ENCODE peak calls at places on chromosomes 6 and 20, in six cellular contexts. One of them, this sample, is unnamed.

GRCh38 chr20:24227600-24227999 is 239.0 kb upstream of the GGTLC1 start:
- DNase-seq in left ventricle myocardium inferior: no peak
- DNase-seq in dorsolateral prefrontal cortex: no peak
- DNase-seq in foreskin fibroblast: no peak
- DNase-seq in epithelial cell of esophagus: no peak
- DNase-seq in HCT116: no peak
- DNase-seq in this sample: no peak

GRCh38 chr20:63873477-63873971 is 8.5 kb downstream of the TPD52L2 start:
- DNase-seq in epithelial cell of esophagus: peak
- DNase-seq in foreskin fibroblast: peak
- DNase-seq in dorsolateral prefrontal cortex: no peak
- DNase-seq in HCT116: no peak
- DNase-seq in left ventricle myocardium inferior: no peak
- DNase-seq in this sample: peak

GRCh38 chr20:51661609-51662178 is 106.5 kb downstream of the ATP9A start:
- DNase-seq in foreskin fibroblast: peak
- DNase-seq in dorsolateral prefrontal cortex: no peak
- DNase-seq in epithelial cell of esophagus: peak
- DNase-seq in HCT116: peak
- DNase-seq in left ventricle myocardium inferior: no peak
- DNase-seq in this sample: peak

GRCh38 chr6:129753422-129753821 is 43.4 kb upstream of the ARHGAP18 start:
- DNase-seq in foreskin fibroblast: no peak
- DNase-seq in left ventricle myocardium inferior: no peak
- DNase-seq in epithelial cell of esophagus: no peak
- DNase-seq in dorsolateral prefrontal cortex: no peak
- DNase-seq in HCT116: no peak
- DNase-seq in this sample: no peak

GRCh38 chr6:115310156-115310555 is 750.5 kb downstream of the FRK start:
- DNase-seq in dorsolateral prefrontal cortex: no peak
- DNase-seq in left ventricle myocardium inferior: no peak
- DNase-seq in HCT116: no peak
- DNase-seq in epithelial cell of esophagus: no peak
- DNase-seq in foreskin fibroblast: no peak
- DNase-seq in this sample: no peak

GRCh38 chr20:14134004-14134403 is 138.7 kb downstream of the MACROD2 start:
- DNase-seq in dorsolateral prefrontal cortex: no peak
- DNase-seq in foreskin fibroblast: no peak
- DNase-seq in HCT116: no peak
- DNase-seq in epithelial cell of esophagus: no peak
- DNase-seq in left ventricle myocardium inferior: no peak
- DNase-seq in this sample: no peak

GRCh38 chr6:148761532-148761951 is 14.7 kb downstream of the UST start:
- DNase-seq in epithelial cell of esophagus: no peak
- DNase-seq in dorsolateral prefrontal cortex: no peak
- DNase-seq in HCT116: no peak
- DNase-seq in foreskin fibroblast: no peak
- DNase-seq in left ventricle myocardium inferior: no peak
- DNase-seq in this sample: no peak

GRCh38 chr6:161618816-161619454 is 345.1 kb upstream of the AGPAT4 start:
- DNase-seq in left ventricle myocardium inferior: peak
- DNase-seq in epithelial cell of esophagus: peak
- DNase-seq in dorsolateral prefrontal cortex: peak
- DNase-seq in foreskin fibroblast: peak
- DNase-seq in HCT116: peak
- DNase-seq in this sample: peak

GRCh38 chr6:47701374-47701773 is 3.0 kb downstream of the ADGRF4 start:
- DNase-seq in left ventricle myocardium inferior: no peak
- DNase-seq in dorsolateral prefrontal cortex: no peak
- DNase-seq in HCT116: no peak
- DNase-seq in epithelial cell of esophagus: peak
- DNase-seq in foreskin fibroblast: no peak
- DNase-seq in this sample: no peak

GRCh38 chr20:50144362-50144761 is 9.2 kb downstream of the PEDS1 start:
- DNase-seq in foreskin fibroblast: peak
- DNase-seq in dorsolateral prefrontal cortex: no peak
- DNase-seq in HCT116: no peak
- DNase-seq in epithelial cell of esophagus: peak
- DNase-seq in left ventricle myocardium inferior: no peak
- DNase-seq in this sample: no peak
- TF ChIP-seq CTCF in foreskin fibroblast: no peak
- TF ChIP-seq CTCF in dorsolateral prefrontal cortex: no peak
- TF ChIP-seq CTCF in HCT116: no peak
- TF ChIP-seq CTCF in epithelial cell of esophagus: no peak
- TF ChIP-seq CTCF in left ventricle myocardium inferior: no peak
- TF ChIP-seq CTCF in this sample: no peak

DNA sequence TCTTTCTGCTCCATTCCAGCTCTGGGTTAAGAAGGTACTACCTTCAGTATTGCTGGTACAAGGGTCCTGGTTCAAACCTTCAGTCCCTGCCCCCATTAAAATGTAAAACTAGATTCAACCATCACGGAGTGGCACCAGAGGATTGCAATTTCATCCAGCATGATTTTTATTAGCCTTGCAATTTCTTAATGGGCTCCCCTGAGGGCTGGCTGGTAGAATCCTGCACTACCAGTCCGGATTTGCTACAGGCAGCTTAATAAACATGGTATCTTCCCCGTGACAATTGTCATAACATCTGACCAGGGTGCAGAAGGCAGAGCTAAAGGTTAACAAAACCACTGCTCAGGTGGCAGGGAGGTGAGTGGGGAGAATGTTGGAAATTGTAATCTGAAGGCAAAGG is 94.6 kb downstream of the PKHD1 start:
- DNase-seq in dorsolateral prefrontal cortex: no peak
- DNase-seq in left ventricle myocardium inferior: no peak
- DNase-seq in epithelial cell of esophagus: no peak
- DNase-seq in foreskin fibroblast: no peak
- DNase-seq in HCT116: no peak
- DNase-seq in this sample: no peak
- H3K4me3 ChIP-seq in dorsolateral prefrontal cortex: no peak
- H3K4me3 ChIP-seq in left ventricle myocardium inferior: no peak
- H3K4me3 ChIP-seq in epithelial cell of esophagus: no peak
- H3K4me3 ChIP-seq in foreskin fibroblast: no peak
- H3K4me3 ChIP-seq in HCT116: no peak
- H3K4me3 ChIP-seq in this sample: no peak

DNA sequence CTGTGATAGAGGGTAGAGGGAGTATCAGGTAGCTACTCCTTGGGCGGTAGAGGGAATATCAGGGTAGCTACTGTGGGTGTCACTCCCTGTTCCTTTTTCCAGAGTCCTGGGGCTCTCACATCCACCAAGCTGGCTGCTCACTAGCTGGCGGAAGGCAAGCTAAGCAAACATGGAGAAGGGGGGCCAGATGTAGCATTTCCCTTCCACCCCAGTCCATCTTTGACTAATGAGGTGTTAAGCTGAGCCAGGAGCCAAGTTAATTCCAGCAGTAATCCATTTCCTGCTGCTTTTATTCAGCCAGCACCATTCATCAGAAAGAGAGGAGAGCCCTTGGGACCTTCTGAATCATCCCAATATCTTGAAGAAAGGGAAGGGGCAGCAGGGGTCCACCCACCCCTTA is 330.0 kb downstream of the ZFAND3 start:
- DNase-seq in epithelial cell of esophagus: no peak
- DNase-seq in dorsolateral prefrontal cortex: no peak
- DNase-seq in foreskin fibroblast: no peak
- DNase-seq in HCT116: no peak
- DNase-seq in left ventricle myocardium inferior: no peak
- DNase-seq in this sample: no peak
- TF ChIP-seq CTCF in epithelial cell of esophagus: no peak
- TF ChIP-seq CTCF in dorsolateral prefrontal cortex: no peak
- TF ChIP-seq CTCF in foreskin fibroblast: no peak
- TF ChIP-seq CTCF in HCT116: no peak
- TF ChIP-seq CTCF in left ventricle myocardium inferior: no peak
- TF ChIP-seq CTCF in this sample: no peak

DNA sequence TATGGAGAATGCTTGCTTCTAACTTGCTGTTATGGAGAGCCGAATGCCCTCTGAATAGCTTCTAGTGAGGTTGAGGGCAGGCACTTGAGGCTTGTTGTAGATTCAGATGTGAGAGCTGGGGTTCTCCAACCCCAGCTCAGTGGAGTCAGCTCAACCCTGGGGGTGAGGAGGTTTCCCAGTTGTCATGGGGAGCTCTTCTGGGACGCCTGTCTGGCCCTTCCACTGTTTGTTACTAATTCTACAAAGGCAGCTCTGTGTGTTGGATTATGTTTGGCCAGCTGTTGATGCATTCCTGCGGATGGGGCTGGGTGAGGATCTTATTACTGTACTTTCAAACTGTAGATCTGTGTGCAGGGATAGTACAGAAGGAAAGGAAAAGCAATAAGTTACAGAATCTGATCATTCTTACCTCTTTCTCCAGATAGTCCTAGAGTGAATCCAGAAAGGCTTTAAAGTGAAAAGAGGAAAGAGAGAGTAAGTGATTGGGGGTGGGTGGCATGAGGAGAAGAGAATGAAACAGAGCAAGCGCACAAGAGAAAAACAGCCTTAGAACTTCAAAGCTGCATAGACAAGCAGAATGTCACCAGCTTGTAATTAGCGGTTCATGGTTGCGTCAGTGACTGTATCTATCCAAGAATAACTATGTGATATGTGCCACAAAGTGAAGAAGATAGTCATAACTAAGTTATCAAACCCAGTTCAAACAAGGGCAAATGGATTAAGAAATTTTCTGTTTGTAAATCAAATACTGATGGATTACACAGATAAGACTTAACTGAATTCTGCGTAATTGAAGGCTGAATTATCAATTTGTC is 148.6 kb downstream of the PRL start:
- DNase-seq in dorsolateral prefrontal cortex: no peak
- DNase-seq in epithelial cell of esophagus: peak
- DNase-seq in HCT116: no peak
- DNase-seq in foreskin fibroblast: peak
- DNase-seq in left ventricle myocardium inferior: no peak
- DNase-seq in this sample: peak
- H3K4me3 ChIP-seq in dorsolateral prefrontal cortex: peak
- H3K4me3 ChIP-seq in epithelial cell of esophagus: no peak
- H3K4me3 ChIP-seq in HCT116: no peak
- H3K4me3 ChIP-seq in foreskin fibroblast: peak
- H3K4me3 ChIP-seq in left ventricle myocardium inferior: peak
- H3K4me3 ChIP-seq in this sample: peak

DNA sequence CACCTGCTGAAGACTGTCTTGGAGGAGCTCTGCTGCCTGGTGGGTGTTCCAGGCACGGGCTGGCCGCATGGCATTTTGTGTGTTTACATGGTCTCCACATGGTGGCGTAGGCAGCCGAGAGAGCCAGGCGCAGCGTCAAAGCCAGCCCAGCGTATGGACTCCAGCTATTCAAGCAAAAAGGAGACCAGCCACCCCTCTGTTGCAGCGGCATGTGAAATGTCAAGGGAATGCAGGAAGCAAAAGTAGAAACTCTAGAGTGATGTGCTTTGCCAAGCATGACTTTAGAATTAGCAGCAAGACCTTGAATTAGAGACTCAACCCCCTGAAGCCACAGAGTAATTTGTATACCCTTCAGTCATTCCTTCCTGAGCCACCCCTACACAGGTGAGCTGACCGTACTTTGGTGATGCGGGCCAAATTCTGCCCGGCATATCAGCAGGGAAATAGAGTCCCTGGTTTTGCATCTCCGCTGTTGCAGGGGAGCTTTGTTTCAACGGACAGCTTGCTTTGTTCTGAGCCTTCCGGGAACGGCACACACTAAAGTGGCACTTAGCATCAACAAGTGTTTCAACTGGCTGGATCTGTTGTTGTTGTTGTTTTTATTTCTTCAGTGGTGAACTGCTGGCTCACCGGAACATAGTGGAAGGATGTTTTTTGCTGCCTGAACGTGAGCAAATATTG is 48.5 kb downstream of the FNDC1 start:
- DNase-seq in left ventricle myocardium inferior: no peak
- DNase-seq in foreskin fibroblast: peak
- DNase-seq in HCT116: peak
- DNase-seq in epithelial cell of esophagus: peak
- DNase-seq in dorsolateral prefrontal cortex: peak
- DNase-seq in this sample: peak
- TF ChIP-seq CTCF in left ventricle myocardium inferior: peak
- TF ChIP-seq CTCF in foreskin fibroblast: peak
- TF ChIP-seq CTCF in HCT116: peak
- TF ChIP-seq CTCF in epithelial cell of esophagus: peak
- TF ChIP-seq CTCF in dorsolateral prefrontal cortex: peak
- TF ChIP-seq CTCF in this sample: peak

GRCh38 chr6:46323312-46323965 is 152.7 kb upstream of the ENPP5 start:
- DNase-seq in HCT116: no peak
- DNase-seq in left ventricle myocardium inferior: no peak
- DNase-seq in epithelial cell of esophagus: peak
- DNase-seq in dorsolateral prefrontal cortex: no peak
- DNase-seq in foreskin fibroblast: peak
- DNase-seq in this sample: peak

GRCh38 chr6:46327769-46328168 is 157.0 kb upstream of the ENPP5 start:
- DNase-seq in dorsolateral prefrontal cortex: no peak
- DNase-seq in HCT116: no peak
- DNase-seq in foreskin fibroblast: no peak
- DNase-seq in left ventricle myocardium inferior: no peak
- DNase-seq in epithelial cell of esophagus: no peak
- DNase-seq in this sample: no peak

GRCh38 chr6:46325561-46326525 is 155.1 kb upstream of the ENPP5 start:
- DNase-seq in left ventricle myocardium inferior: no peak
- DNase-seq in foreskin fibroblast: peak
- DNase-seq in epithelial cell of esophagus: no peak
- DNase-seq in dorsolateral prefrontal cortex: peak
- DNase-seq in HCT116: no peak
- DNase-seq in this sample: peak

GRCh38 chr6:46323966-46324622 is 153.3 kb upstream of the ENPP5 start:
- DNase-seq in dorsolateral prefrontal cortex: no peak
- DNase-seq in HCT116: no peak
- DNase-seq in left ventricle myocardium inferior: no peak
- DNase-seq in epithelial cell of esophagus: no peak
- DNase-seq in foreskin fibroblast: no peak
- DNase-seq in this sample: no peak

DNA sequence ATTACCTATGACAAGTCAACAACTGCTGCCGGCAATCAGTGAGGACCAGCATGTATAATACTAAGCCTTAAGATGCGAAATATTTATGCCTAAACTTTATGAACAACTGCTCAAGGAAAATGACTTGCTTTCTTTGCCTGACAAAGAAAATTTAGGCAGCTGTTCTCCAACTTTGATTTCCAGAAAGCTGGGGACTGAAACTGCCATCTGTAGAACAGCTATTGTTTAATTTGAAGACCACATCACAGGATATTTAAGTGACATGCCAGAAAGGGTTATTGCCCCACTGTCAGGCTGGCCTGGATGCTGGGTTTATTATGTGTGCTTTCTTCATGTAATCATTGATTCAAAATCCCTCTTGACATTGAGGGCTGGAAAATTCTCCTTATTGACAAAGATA is 153.9 kb upstream of the ENPP5 start:
- DNase-seq in epithelial cell of esophagus: no peak
- DNase-seq in dorsolateral prefrontal cortex: no peak
- DNase-seq in left ventricle myocardium inferior: no peak
- DNase-seq in HCT116: no peak
- DNase-seq in foreskin fibroblast: no peak
- DNase-seq in this sample: no peak
- H3K4me3 ChIP-seq in epithelial cell of esophagus: no peak
- H3K4me3 ChIP-seq in dorsolateral prefrontal cortex: peak
- H3K4me3 ChIP-seq in left ventricle myocardium inferior: no peak
- H3K4me3 ChIP-seq in HCT116: no peak
- H3K4me3 ChIP-seq in foreskin fibroblast: peak
- H3K4me3 ChIP-seq in this sample: no peak